ENCODE peak calls at places on chromosomes 5 and 9, in six cellular contexts. X, Q, Z, A, K and W are unnamed samples. For H3K27me3, the result is how much of the 10 kb centered on the place peaks cover.

GRCh38 chr9:117718701-117719100 is 14.5 kb downstream of the TLR4 start:
- DNase-seq in X (peak), Q (no peak), Z (no peak), A (no peak), K (no peak), W (no peak)

GRCh38 chr5:5306696-5307095 is 115.8 kb upstream of the ICE1 start:
- DNase-seq in X (peak), Q (no peak), Z (no peak), A (no peak), K (no peak), W (peak)

GRCh38 chr5:23994581-23995370 is 487.4 kb downstream of the PRDM9 start:
- DNase-seq in X (no peak), Q (no peak), Z (no peak), A (no peak), K (no peak), W (no peak)

GRCh38 chr9:34545497-34545896 is 22.7 kb upstream of the ENHO start:
- DNase-seq in X (no peak), Q (no peak), Z (no peak), A (no peak), K (no peak), W (no peak)

GRCh38 chr5:14362511-14362910 is 219.1 kb upstream of the OTULINL start:
- DNase-seq in X (no peak), Q (no peak), Z (no peak), A (no peak), K (no peak), W (no peak)

GRCh38 chr5:139711067-139711851 is 63.1 kb downstream of the CXXC5 start:
- DNase-seq in X (peak), Q (no peak), Z (no peak), A (no peak), K (peak), W (peak)

GRCh38 chr9:3960661-3961144 is 339.2 kb downstream of the GLIS3 start:
- DNase-seq in X (no peak), Q (no peak), Z (no peak), A (no peak), K (peak), W (peak)

GRCh38 chr9:96150324-96151023 is 151.5 kb downstream of the HSD17B3 start:
- DNase-seq in X (peak), Q (no peak), Z (no peak), A (no peak), K (no peak), W (no peak)

GRCh38 chr9:125374443-125375309 is 113.0 kb downstream of the GAPVD1 start:
- DNase-seq in X (peak), Q (no peak), Z (peak), A (peak), K (peak), W (peak)

GRCh38 chr5:139746691-139747582 is 48.7 kb upstream of the PSD2 start:
- DNase-seq in X (peak), Q (no peak), Z (no peak), A (no peak), K (no peak), W (peak)

GRCh38 chr5:171418982-171419662 is at the start of gene FGF18:
- DNase-seq in X (peak), Q (no peak), Z (no peak), A (peak), K (peak), W (peak)

GRCh38 chr9:4657426-4658159 is 4.5 kb upstream of the PLPP6 start:
- DNase-seq in X (no peak), Q (no peak), Z (no peak), A (no peak), K (no peak), W (no peak)

GRCh38 chr5:139653616-139654015 is 5.5 kb downstream of the CXXC5 start:
- DNase-seq in X (no peak), Q (no peak), Z (no peak), A (no peak), K (no peak), W (no peak)

GRCh38 chr5:128356011-128356410 is 182.0 kb downstream of the FBN2 start:
- DNase-seq in X (no peak), Q (no peak), Z (no peak), A (no peak), K (no peak), W (no peak)

GRCh38 chr9:129197978-129198736 is 20.1 kb upstream of the IER5L start:
- DNase-seq in X (peak), Q (no peak), Z (peak), A (no peak), K (no peak), W (no peak)

GRCh38 chr5:38796739-38797108 is 49.1 kb upstream of the OSMR start:
- DNase-seq in X (no peak), Q (no peak), Z (no peak), A (no peak), K (no peak), W (no peak)

GRCh38 chr5:133730866-133731265 is 118.5 kb upstream of the FSTL4 start:
- DNase-seq in X (no peak), Q (no peak), Z (no peak), A (no peak), K (no peak), W (no peak)

GRCh38 chr5:91219803-91220371 is 163.2 kb downstream of the ARRDC3 start:
- DNase-seq in X (no peak), Q (no peak), Z (no peak), A (no peak), K (no peak), W (peak)

GRCh38 chr5:144036476-144036875 is 134.0 kb downstream of the YIPF5 start:
- DNase-seq in X (no peak), Q (no peak), Z (no peak), A (no peak), K (no peak), W (no peak)

GRCh38 chr5:158287643-158288228 is 428.8 kb upstream of the CLINT1 start:
- DNase-seq in X (peak), Q (no peak), Z (peak), A (no peak), K (peak), W (peak)

GRCh38 chr5:180348316-180348715 is 4.8 kb downstream of the GFPT2 start:
- DNase-seq in X (no peak), Q (no peak), Z (no peak), A (no peak), K (no peak), W (no peak)

GRCh38 chr5:116068028-116068632 is 16.7 kb upstream of the COMMD10 start:
- DNase-seq in X (peak), Q (no peak), Z (peak), A (no peak), K (peak), W (no peak)

GRCh38 chr5:117204926-117205869 is 630.6 kb upstream of the SEMA6A start:
- DNase-seq in X (no peak), Q (no peak), Z (no peak), A (no peak), K (no peak), W (no peak)

GRCh38 chr9:88757406-88758010 is 222.5 kb downstream of the NXNL2 start:
- DNase-seq in X (no peak), Q (no peak), Z (no peak), A (peak), K (no peak), W (no peak)

GRCh38 chr9:8389531-8389930 is 590.0 kb upstream of the DMAC1 start:
- DNase-seq in X (no peak), Q (no peak), Z (no peak), A (no peak), K (no peak), W (no peak)

GRCh38 chr5:148687427-148687826 is 33.1 kb upstream of the HTR4 start:
- DNase-seq in X (no peak), Q (no peak), Z (no peak), A (no peak), K (peak), W (peak)

GRCh38 chr9:114558027-114558675 is 29.4 kb upstream of the ATP6V1G1 start:
- DNase-seq in X (no peak), Q (no peak), Z (no peak), A (no peak), K (peak), W (no peak)

GRCh38 chr5:39273314-39273954 is 54.1 kb upstream of the FYB1 start:
- DNase-seq in X (no peak), Q (no peak), Z (no peak), A (no peak), K (no peak), W (no peak)

GRCh38 chr9:69204869-69205268 is 30.8 kb downstream of the TJP2 start:
- DNase-seq in X (no peak), Q (no peak), Z (no peak), A (no peak), K (peak), W (peak)

DNA sequence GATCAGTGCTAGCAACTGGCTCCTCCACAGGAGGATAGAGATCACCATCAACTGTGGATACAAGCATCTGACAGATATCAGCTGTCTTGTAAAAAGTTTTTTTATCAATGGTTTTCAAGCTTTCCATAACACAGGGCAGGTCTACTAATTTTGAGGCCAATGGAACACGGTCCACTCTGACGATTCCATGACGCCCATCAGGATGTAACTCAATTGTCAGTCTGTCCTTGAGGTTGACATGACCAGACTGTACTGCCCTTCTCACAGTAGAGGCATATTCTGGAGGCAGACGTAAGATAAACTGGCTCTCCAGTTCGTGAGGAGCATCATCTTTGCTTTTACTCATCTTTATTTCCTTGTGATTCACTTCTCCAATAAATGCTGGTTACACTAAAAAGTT is 885 bp downstream of the TAF7 start:
- DNase-seq in X (no peak), Q (no peak), Z (no peak), A (no peak), K (no peak), W (no peak)
- H3K4me3 ChIP-seq in X (peak), Q (peak), Z (peak), A (peak), K (peak), W (peak)

DNA sequence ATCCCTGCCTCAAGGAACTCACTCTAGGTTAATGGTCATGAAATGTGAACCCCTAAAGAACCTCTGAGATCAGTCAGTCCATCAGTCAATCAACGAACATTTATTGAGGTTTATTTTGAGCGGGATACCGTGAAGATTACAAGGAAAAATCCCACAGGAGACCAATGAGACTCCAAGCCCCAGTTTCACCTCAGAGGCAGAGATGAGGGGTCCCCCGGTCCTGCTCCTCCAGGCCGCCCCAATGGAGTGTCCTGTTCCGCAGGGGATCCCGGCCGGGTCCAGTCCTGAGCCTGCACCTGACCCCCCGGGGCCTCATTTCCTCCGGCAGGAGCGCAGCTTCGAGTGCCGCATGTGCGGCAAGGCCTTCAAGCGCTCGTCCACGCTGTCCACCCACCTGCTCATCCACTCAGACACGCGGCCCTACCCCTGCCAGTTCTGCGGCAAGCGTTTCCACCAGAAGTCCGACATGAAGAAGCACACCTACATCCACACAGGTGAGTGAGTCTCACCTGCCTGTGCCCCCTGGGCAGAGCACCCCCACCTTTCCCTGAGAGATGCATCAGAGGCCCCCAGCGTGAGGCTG is 11.0 kb downstream of the GFI1B start:
- DNase-seq in X (no peak), Q (no peak), Z (no peak), A (no peak), K (no peak), W (no peak)
- H3K27me3 ChIP-seq in X (under half), Q (half or more), Z (under half), A (under half), K (under half), W (under half)

DNA sequence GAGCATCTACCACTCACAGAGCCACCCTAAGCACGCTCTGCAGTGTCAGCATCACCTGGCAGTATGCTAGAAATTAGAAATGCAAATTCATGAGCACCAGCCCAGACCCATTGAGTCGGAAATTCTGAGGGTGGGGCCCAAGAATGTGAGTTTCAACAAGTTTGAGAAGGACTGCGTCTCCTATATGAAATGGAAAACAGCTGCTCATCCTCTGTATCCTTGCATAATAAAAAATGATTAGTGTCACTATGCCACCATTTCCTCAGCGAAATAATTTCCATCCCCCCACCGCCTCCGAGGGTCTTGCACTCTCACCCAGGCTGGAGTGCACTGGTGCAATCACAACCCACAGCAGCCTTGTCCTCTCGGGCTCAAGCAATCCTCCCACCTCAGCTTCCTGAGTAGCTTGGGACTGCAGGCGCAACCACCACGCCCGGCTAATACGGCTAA is 1.3 kb upstream of the IQGAP2 start:
- DNase-seq in X (no peak), Q (no peak), Z (no peak), A (no peak), K (no peak), W (no peak)
- H3K4me3 ChIP-seq in X (no peak), Q (peak), Z (no peak), A (peak), K (no peak), W (no peak)

GRCh38 chr9:109640232-109641078 is 139.5 kb upstream of the PALM2AKAP2 start:
- DNase-seq in X (peak), Q (no peak), Z (no peak), A (no peak), K (peak), W (peak)

GRCh38 chr9:109639666-109640231 is 140.2 kb upstream of the PALM2AKAP2 start:
- DNase-seq in X (no peak), Q (no peak), Z (no peak), A (no peak), K (no peak), W (no peak)

DNA sequence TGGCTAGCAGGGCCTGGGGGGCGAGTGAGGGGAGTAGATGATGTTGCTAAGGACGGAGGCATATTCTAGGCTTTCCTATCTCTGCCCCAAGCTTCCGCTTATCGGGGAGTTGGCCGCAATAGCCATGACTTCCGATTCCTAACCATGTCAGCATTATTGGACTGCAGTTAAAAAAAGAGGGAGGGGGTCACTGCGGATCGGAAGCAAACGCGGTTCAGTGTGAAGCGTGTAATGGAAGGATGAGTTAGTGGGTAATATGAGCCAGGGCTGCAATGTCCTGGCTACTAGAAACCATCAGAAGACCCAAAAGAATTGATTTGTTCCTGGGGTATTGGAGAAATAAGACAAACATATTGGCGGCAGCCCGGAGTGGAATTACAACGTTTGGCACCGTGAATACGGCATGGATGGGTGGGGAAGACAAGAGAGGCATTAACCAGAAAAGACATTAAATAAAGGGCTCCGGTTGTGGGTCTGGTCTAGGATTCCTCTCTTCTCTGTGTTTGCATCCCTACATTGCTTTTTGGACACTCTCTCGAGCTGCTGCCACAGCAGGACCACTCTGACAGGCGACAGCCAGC is 138.8 kb upstream of the PALM2AKAP2 start:
- DNase-seq in X (no peak), Q (no peak), Z (no peak), A (no peak), K (no peak), W (peak)
- H3K27me3 ChIP-seq in X (under half), Q (half or more), Z (half or more), A (under half), K (under half), W (under half)

GRCh38 chr9:110214090-110214489 is 6.1 kb upstream of the C9orf152 start:
- DNase-seq in X (no peak), Q (no peak), Z (no peak), A (peak), K (peak), W (peak)
- H3K4me3 ChIP-seq in X (no peak), Q (no peak), Z (no peak), A (no peak), K (no peak), W (no peak)